ENCODE peak calls at places on chromosomes 7 and 10, in six cellular contexts. I is K562, Y is A549, T is HepG2, V is SK-N-SH, S is H1. N is an unnamed sample. For H3K9me3, the result is how much of the 10 kb centered on the place peaks cover.

GRCh38 chr10:125158528-125159485 is 1.6 kb downstream of the CTBP2 start:
- DNase-seq in V (peak), T (no peak), S (peak), I (peak), Y (peak), N (peak)

GRCh38 chr10:86824151-86824550 is 67.7 kb downstream of the BMPR1A start:
- DNase-seq in Y (no peak), T (no peak), S (no peak), V (no peak), I (no peak), N (no peak)

GRCh38 chr7:111801277-111801676 is 239.0 kb upstream of the IMMP2L start:
- DNase-seq in S (no peak), Y (no peak), T (no peak), V (no peak), I (no peak), N (no peak)

GRCh38 chr10:122363311-122363710 is 11.2 kb upstream of the PLEKHA1 start:
- DNase-seq in S (no peak), V (no peak), I (no peak), T (no peak), Y (no peak), N (no peak)

GRCh38 chr7:102912742-102913141 is at the start of gene LRRC17:
- DNase-seq in T (no peak), V (no peak), I (no peak), S (no peak), Y (no peak), N (peak)

GRCh38 chr10:47033541-47034270 is 122.5 kb downstream of the PTPN20 start:
- DNase-seq in Y (no peak), S (no peak), I (no peak), T (no peak), V (no peak), N (no peak)

GRCh38 chr7:70356324-70356797 is 758.1 kb downstream of the AUTS2 start:
- DNase-seq in S (no peak), I (no peak), V (no peak), T (no peak), Y (no peak), N (no peak)

GRCh38 chr10:124723826-124724225 is 20.4 kb downstream of the FAM53B start:
- DNase-seq in V (no peak), Y (no peak), I (no peak), S (no peak), T (no peak), N (no peak)

GRCh38 chr10:18649364-18649959 is 1.9 kb downstream of the NSUN6 start:
- DNase-seq in V (no peak), T (no peak), I (no peak), Y (no peak), S (no peak), N (no peak)

GRCh38 chr7:747186-747585 is 20.1 kb upstream of the PRKAR1B start:
- DNase-seq in T (no peak), I (no peak), Y (no peak), S (no peak), V (no peak), N (no peak)

GRCh38 chr7:95881597-95881996 is 109.2 kb downstream of the DYNC1I1 start:
- DNase-seq in S (no peak), Y (no peak), T (no peak), I (no peak), V (peak), N (no peak)
- H3K9me3 ChIP-seq in S (under half), Y (under half), T (under half), I (under half), V (under half), N (under half)

DNA sequence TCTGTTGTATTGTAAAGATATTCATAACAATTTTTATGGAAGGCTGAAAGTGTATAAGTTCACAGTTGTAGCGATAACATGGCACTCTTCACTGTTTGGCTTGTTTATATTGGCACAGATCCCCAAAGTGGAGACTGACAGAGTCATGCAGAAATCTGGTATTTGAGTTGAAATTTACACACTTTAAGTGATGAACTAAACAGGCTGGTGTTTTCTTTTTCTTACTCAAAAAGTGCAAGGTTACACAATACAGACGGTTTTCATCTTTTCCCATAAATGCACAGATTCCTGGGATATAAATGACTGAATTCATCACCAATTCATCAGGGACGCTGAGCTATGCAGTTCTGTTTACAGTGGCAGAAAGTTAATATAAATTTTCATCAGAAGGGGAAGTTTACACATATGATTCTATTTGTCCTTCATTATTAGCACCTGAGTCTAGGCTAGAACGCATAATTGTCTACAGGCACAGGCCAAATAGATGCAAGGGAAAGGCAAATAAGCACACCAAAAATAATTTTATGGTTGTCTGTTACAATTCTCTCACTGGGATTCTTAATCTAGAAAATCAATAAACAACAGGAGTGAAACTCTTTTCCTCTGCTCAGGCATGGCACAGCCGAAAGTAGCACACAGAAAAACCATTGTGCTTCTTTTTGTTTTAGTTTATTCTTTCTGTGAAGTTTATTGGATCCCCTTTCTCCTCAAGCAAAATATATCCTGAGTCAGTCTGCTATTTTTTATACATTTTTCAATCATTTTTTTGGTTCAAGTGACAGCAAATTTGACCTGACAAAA is 88.0 kb downstream of the FOXP2 start:
- DNase-seq in T (no peak), V (no peak), Y (peak), S (no peak), I (no peak), N (peak)
- TF ChIP-seq USF2 in T (no peak), V (no peak), Y (no peak), S (no peak), I (no peak), N (no peak)

GRCh38 chr10:14271621-14272020 is 59.1 kb downstream of the FRMD4A start:
- DNase-seq in V (no peak), I (no peak), Y (no peak), T (no peak), S (no peak), N (peak)
- H3K9me3 ChIP-seq in V (under half), I (under half), Y (under half), T (under half), S (under half), N (under half)

GRCh38 chr10:28149760-28150159 is 150.9 kb upstream of the ODAD2 start:
- DNase-seq in I (no peak), S (no peak), T (no peak), V (no peak), Y (no peak), N (no peak)
- TF ChIP-seq USF2 in I (no peak), S (no peak), T (no peak), V (no peak), Y (no peak), N (no peak)

GRCh38 chr10:132209978-132210530 is 23.3 kb downstream of the DPYSL4 start:
- DNase-seq in V (no peak), S (no peak), I (no peak), Y (no peak), T (no peak), N (no peak)

GRCh38 chr10:132213917-132214316 is 27.2 kb downstream of the DPYSL4 start:
- DNase-seq in Y (no peak), T (no peak), S (no peak), V (no peak), I (no peak), N (no peak)

GRCh38 chr10:132211246-132211645 is 24.5 kb downstream of the DPYSL4 start:
- DNase-seq in S (no peak), I (no peak), T (no peak), Y (no peak), V (no peak), N (no peak)

GRCh38 chr10:132210766-132211165 is 24.0 kb downstream of the DPYSL4 start:
- DNase-seq in S (no peak), T (no peak), I (no peak), Y (no peak), V (no peak), N (no peak)

GRCh38 chr10:132212816-132213215 is 26.1 kb downstream of the DPYSL4 start:
- DNase-seq in V (no peak), Y (no peak), I (no peak), T (no peak), S (no peak), N (no peak)
- H3K9me3 ChIP-seq in V (under half), Y (under half), I (under half), T (under half), S (under half), N (under half)

DNA sequence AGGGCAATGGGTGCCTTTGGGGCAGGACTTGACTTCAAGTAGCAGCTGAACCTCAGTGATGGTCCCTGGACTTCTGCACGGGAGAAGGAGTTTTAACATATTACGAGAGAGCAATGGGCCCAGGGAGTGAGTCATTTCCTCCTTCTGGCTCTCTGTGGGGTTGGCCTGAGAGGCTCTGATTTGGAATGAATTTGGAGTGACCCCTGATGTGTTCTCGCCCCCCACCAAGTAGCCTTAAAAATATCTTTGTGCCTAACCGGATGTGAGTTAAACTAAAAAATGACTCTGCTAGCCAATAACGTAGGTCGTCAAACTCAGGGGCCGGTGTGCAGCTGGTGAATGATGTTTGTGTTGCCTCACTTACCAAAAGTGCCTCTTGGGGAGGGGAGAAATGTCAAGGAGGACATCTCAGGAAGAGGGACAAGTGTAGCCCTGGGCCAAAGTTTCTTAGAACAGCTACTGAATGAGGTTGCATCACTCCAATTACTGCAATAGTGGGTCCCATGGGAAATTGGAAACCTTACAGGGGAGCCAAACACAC is 656.6 kb downstream of the INHBA start:
- DNase-seq in T (no peak), I (no peak), S (peak), Y (no peak), V (no peak), N (peak)
- TF ChIP-seq USF2 in T (no peak), I (no peak), S (no peak), Y (no peak), V (no peak), N (no peak)

GRCh38 chr10:128018236-128018635 is 108.0 kb downstream of the MKI67 start:
- DNase-seq in V (no peak), T (no peak), I (no peak), S (no peak), Y (no peak), N (peak)
- H3K9me3 ChIP-seq in V (under half), T (under half), I (under half), S (under half), Y (under half), N (under half)

GRCh38 chr10:110423650-110424049 is 74.1 kb upstream of the DUSP5 start:
- DNase-seq in T (no peak), V (no peak), S (no peak), I (no peak), Y (no peak), N (no peak)

GRCh38 chr10:110422548-110422947 is 75.2 kb upstream of the DUSP5 start:
- DNase-seq in T (no peak), Y (no peak), I (no peak), V (no peak), S (no peak), N (no peak)

GRCh38 chr10:110429301-110429700 is 68.4 kb upstream of the DUSP5 start:
- DNase-seq in T (no peak), S (no peak), I (no peak), V (no peak), Y (no peak), N (peak)

GRCh38 chr10:110426294-110427153 is 71.2 kb upstream of the DUSP5 start:
- DNase-seq in I (no peak), T (no peak), Y (peak), S (no peak), V (no peak), N (peak)

DNA sequence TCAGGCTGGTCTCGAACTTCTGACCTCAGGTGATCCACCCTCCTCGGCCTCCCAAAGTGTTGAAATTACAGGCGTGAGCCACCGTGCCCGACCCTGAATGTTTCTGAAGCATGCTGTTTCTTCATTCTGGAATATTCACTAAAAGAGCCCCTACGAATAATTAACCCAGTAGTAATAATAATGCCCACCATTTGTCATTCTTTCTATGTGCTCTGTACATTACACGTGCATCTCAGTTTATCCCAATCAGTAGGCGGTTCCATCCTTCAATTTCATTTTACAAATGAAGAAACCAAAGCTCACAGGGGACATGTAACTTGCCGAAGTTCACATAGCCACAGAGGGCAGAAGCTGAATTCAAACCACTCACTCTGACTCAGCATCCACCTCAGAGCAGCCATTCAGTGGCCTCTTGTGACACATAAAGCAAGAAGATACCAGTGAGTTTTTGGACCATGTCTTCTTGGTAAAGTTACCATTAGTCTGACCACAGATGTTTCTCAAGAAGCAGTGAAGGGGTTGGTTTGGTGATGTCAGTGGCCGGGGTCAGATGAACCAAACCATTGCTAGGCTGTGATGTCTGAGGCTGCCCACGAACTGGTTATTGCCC is 71.9 kb upstream of the DUSP5 start:
- DNase-seq in S (no peak), I (no peak), Y (peak), T (peak), V (no peak), N (peak)
- TF ChIP-seq USF2 in S (no peak), I (no peak), Y (no peak), T (no peak), V (no peak), N (no peak)

GRCh38 chr10:77406764-77407430 is 230.7 kb downstream of the KCNMA1 start:
- DNase-seq in S (no peak), Y (no peak), T (no peak), V (no peak), I (no peak), N (no peak)

GRCh38 chr10:77401681-77402080 is 235.9 kb downstream of the KCNMA1 start:
- DNase-seq in I (no peak), S (no peak), T (no peak), Y (no peak), V (no peak), N (no peak)

GRCh38 chr10:77404801-77405200 is 232.8 kb downstream of the KCNMA1 start:
- DNase-seq in Y (no peak), T (no peak), S (no peak), I (no peak), V (no peak), N (no peak)

GRCh38 chr10:77405771-77406241 is 231.8 kb downstream of the KCNMA1 start:
- DNase-seq in Y (peak), V (peak), S (peak), I (peak), T (peak), N (peak)

DNA sequence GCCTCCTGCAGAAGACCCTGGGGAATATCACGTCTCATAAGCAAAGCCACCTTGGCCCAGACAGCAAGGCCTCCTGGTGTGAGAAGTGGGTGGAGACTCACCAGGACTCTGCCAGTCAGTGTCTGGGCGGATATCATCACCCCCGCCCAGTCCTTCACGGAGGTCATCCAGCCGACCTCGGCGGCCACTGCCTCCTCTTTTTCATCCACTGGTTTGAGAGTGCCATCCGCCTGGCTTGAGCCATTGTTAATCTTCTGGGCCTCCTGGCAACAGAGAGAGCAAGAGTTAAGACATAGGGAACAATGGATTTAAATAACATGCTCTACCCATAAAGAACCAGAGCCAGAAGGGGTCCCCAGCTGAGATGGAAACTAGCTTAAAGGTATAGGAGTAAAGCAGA is 233.8 kb downstream of the KCNMA1 start:
- DNase-seq in S (no peak), V (no peak), I (no peak), T (no peak), Y (no peak), N (no peak)
- H3K9me3 ChIP-seq in S (under half), V (under half), I (under half), T (under half), Y (under half), N (under half)

GRCh38 chr10:92914478-92915066 is 66.3 kb downstream of the EXOC6 start:
- DNase-seq in Y (peak), V (peak), S (peak), T (peak), I (peak), N (peak)
- TF ChIP-seq USF2 in Y (no peak), V (no peak), S (no peak), T (no peak), I (no peak), N (no peak)

N was measured in IMR-90.